ENCODE peak calls at places on chromosomes 7 and 10, in nine cellular contexts. L is HCT116, C is HepG2, F is stomach, I is spleen, W is suprapubic skin, P is upper lobe of left lung, J is H1, D is prostate gland. Z is an unnamed sample.

GRCh38 chr7:89607797-89608196 is 546.5 kb upstream of the STEAP1 start:
- DNase-seq in J (no peak), C (no peak), D (no peak), P (no peak), F (no peak), W (no peak), I (no peak), L (no peak), Z (no peak)

GRCh38 chr10:5557040-5557721 is 32.4 kb downstream of the CALML3 start:
- DNase-seq in P (peak; percentile 12), D (no peak), L (no peak), F (peak; percentile 19), C (no peak), I (peak; percentile 62), J (no peak), W (peak; percentile 40), Z (no peak)

GRCh38 chr10:35579726-35580420 is 25.3 kb upstream of the GJD4 start:
- DNase-seq in J (no peak), C (no peak), W (no peak), D (no peak), L (no peak), F (no peak), P (no peak), I (no peak), Z (no peak)

GRCh38 chr7:43750016-43750887 is 8.2 kb upstream of the BLVRA start:
- DNase-seq in I (no peak), C (no peak), W (no peak), L (no peak), D (no peak), J (peak; percentile 54), F (no peak), P (no peak), Z (peak; percentile 67)

GRCh38 chr7:127189885-127190284 is 62.9 kb downstream of the GRM8 start:
- DNase-seq in J (no peak), I (no peak), L (no peak), C (no peak), W (no peak), D (no peak), P (no peak), F (no peak), Z (no peak)

GRCh38 chr10:97611473-97611872 is 21.8 kb downstream of the MORN4 start:
- DNase-seq in L (no peak), J (no peak), C (no peak), F (no peak), D (no peak), W (no peak), P (no peak), I (peak; percentile 51), Z (no peak)

GRCh38 chr7:123537026-123537642 is 2.7 kb upstream of the IQUB start:
- DNase-seq in J (no peak), F (no peak), I (no peak), C (peak; percentile 13), L (no peak), P (no peak), W (no peak), D (no peak), Z (no peak)

GRCh38 chr7:15581352-15581951 is 19.6 kb upstream of the AGMO start:
- DNase-seq in F (no peak), W (no peak), L (no peak), J (no peak), P (no peak), I (no peak), C (no peak), D (no peak), Z (no peak)

GRCh38 chr10:52747680-52748079 is 24.9 kb downstream of the MBL2 start:
- DNase-seq in W (no peak), P (no peak), F (no peak), D (no peak), J (no peak), C (no peak), I (no peak), L (no peak), Z (no peak)

GRCh38 chr7:46512901-46513431 is 591.9 kb upstream of the IGFBP3 start:
- DNase-seq in W (no peak), I (no peak), D (no peak), L (no peak), P (no peak), J (no peak), F (no peak), C (no peak), Z (no peak)

GRCh38 chr10:114824396-114824795 is 2.8 kb downstream of the FHIP2A start:
- DNase-seq in D (no peak), C (no peak), W (no peak), F (no peak), I (no peak), J (no peak), L (no peak), P (no peak), Z (no peak)

GRCh38 chr10:114822771-114823463 is 1.3 kb downstream of the FHIP2A start:
- DNase-seq in D (no peak), W (no peak), J (no peak), F (no peak), P (no peak), L (no peak), I (no peak), C (peak; percentile 23), Z (no peak)

GRCh38 chr10:114819313-114819712 is 2.3 kb upstream of the FHIP2A start:
- DNase-seq in C (no peak), D (no peak), I (no peak), P (no peak), L (no peak), W (no peak), F (no peak), J (no peak), Z (no peak)

GRCh38 chr10:114821293-114821914 is at the start of gene FHIP2A:
- DNase-seq in I (peak; percentile 97), P (peak; percentile 79), L (peak; percentile 54), D (peak; percentile 64), C (peak; percentile 43), J (peak; percentile 93), F (peak; percentile 82), W (peak; percentile 71), Z (no peak)

DNA sequence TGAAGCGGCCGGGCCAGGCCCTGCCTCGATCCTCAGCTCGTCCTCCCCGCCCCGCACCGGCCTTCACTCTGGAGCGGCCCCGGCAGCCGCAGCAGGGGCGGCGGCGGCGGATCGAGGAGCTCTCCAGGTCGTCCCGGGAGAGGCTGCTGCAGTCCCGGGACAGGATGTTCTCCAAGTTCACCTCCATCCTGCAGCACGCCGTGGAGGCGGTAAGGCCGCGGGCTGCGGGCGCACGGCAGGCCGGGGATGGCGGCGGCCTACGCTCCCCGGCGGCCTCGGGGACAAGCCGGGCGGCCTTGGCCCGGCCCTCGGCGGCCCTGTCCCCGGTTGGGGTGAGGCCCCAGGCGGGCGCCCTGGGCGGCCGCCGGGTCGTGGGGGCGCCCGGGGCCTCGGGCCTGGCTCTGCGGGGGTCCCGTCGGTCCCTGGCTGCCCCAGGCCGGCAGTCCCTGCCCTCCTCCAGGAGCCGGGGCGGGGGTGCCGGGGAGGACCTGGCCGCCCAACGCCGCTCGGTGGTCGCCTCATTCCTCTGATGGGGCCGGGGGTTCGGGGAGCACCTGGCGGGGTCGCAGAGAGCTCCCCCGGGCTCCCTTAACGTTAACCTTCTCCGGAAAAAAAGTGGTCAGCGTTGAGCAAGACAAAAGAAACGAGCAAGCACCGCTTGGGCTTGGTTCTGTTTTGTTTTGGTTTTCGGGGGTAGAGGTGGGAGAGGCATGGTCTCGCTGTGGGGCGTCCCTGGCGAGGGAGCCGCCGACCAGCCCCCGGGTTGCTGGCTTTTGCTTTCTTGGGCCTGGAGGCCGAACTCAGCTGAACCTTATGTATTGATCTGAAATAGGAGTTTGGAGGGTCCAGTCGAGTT is 563 bp downstream of the FHIP2A start:
- DNase-seq in W (peak; percentile 62), C (peak; percentile 6), L (no peak), P (peak; percentile 22), D (peak; percentile 24), J (peak; percentile 67), I (peak; percentile 88), F (peak; percentile 46), Z (no peak)
- TF ChIP-seq POLR2A in W (no peak), C (peak; percentile 53), L (no peak), P (no peak), D (no peak), J (no peak), I (no peak), F (no peak), Z (no peak)

DNA sequence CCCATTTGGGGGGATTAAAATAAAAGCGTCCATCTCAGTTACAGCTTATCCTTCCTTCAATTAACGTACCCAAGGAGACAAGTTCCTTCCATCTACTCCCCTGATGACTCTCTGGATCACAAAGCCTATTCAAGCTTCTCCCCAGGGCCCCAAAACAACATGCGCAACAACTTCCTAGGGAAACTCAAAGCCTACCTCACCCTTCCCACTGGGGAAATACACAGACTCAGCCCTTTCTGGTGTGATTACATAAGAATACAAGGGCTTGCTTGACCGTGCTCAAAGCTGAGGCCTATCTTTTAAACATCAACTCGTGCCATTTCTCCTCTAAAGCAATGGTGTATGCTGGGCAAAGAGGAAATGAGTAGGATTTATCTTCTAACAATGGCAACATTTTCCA is 112.4 kb downstream of the CDK6 start:
- DNase-seq in J (no peak), W (no peak), P (peak; percentile 40), F (no peak), I (no peak), D (no peak), L (no peak), C (no peak), Z (no peak)
- TF ChIP-seq POLR2AphosphoS5 in J (no peak), W (no peak), P (no peak), F (no peak), I (no peak), D (no peak), L (no peak), C (no peak), Z (no peak)

GRCh38 chr7:155431231-155431630 is 26.7 kb upstream of the EN2 start:
- DNase-seq in J (no peak), W (no peak), D (no peak), I (peak; percentile 63), C (no peak), L (no peak), F (no peak), P (no peak), Z (no peak)
- H3K27me3 ChIP-seq in J (no peaks in the 10 kb centered on the region), W (peaks cover 84% of the 10 kb centered on the region), D (no peaks in the 10 kb centered on the region), I (no peaks in the 10 kb centered on the region), C (peaks cover 19% of the 10 kb centered on the region), L (peaks cover 24% of the 10 kb centered on the region), F (peaks cover 21% of the 10 kb centered on the region), P (no peaks in the 10 kb centered on the region), Z (no peaks in the 10 kb centered on the region)

GRCh38 chr7:1093506-1093850 is 5.6 kb downstream of the GPER1 start:
- DNase-seq in F (no peak), L (no peak), J (no peak), D (no peak), I (no peak), C (no peak), P (no peak), W (no peak), Z (no peak)

GRCh38 chr7:1091644-1092027 is 3.7 kb downstream of the GPER1 start:
- DNase-seq in W (no peak), F (no peak), L (no peak), J (no peak), P (no peak), C (no peak), I (no peak), D (no peak), Z (no peak)

GRCh38 chr7:1093916-1094508 is 6.1 kb downstream of the GPER1 start:
- DNase-seq in J (no peak), W (no peak), F (no peak), C (no peak), P (no peak), I (peak; percentile 61), D (no peak), L (no peak), Z (no peak)

GRCh38 chr7:1092161-1092632 is 4.3 kb downstream of the GPER1 start:
- DNase-seq in P (no peak), J (no peak), F (no peak), C (no peak), L (no peak), D (no peak), I (no peak), W (no peak), Z (no peak)

GRCh38 chr7:1092806-1093505 is 5.0 kb downstream of the GPER1 start:
- DNase-seq in C (peak; percentile 84), F (peak; percentile 62), P (no peak), D (no peak), J (no peak), I (no peak), L (no peak), W (no peak), Z (no peak)
- TF ChIP-seq POLR2A in C (peak; percentile 44), F (no peak), P (no peak), D (no peak), J (no peak), I (no peak), L (no peak), W (no peak), Z (no peak)

Z was measured in vagina.